ENCODE peak calls at places on chromosome 20, in seven cellular contexts. K, Y, M, F, W, V and E are unnamed samples.

GRCh38 chr20:61253640-61254511 is 1.8 kb downstream of the CDH4 start:
- DNase-seq in K (no peak), W (no peak), F (no peak), V (no peak), Y (no peak), M (no peak), E (no peak)

GRCh38 chr20:50014570-50015562 is 32.1 kb downstream of the SNAI1 start:
- DNase-seq in Y (no peak), F (no peak), M (no peak), V (no peak), K (no peak), W (no peak), E (no peak)

GRCh38 chr20:872855-873520 is 39.5 kb downstream of the FAM110A start:
- DNase-seq in M (no peak), W (no peak), K (no peak), V (no peak), Y (no peak), F (no peak), E (no peak)

GRCh38 chr20:63411898-63412631 is 50.9 kb upstream of the CHRNA4 start:
- DNase-seq in W (no peak), F (no peak), M (no peak), K (no peak), Y (no peak), V (no peak), E (no peak)

GRCh38 chr20:12056836-12057235 is 139.1 kb downstream of the BTBD3 start:
- DNase-seq in M (no peak), Y (no peak), F (no peak), W (no peak), K (no peak), V (no peak), E (no peak)

GRCh38 chr20:64038579-64039292 is 2.8 kb downstream of the C20orf204 start:
- DNase-seq in F (peak; percentile 94), K (no peak), W (no peak), M (peak; percentile 98), V (peak; percentile 92), Y (peak; percentile 50), E (peak; percentile 89)

GRCh38 chr20:17465236-17465635 is 65.9 kb downstream of the BFSP1 start:
- DNase-seq in F (no peak), M (no peak), Y (no peak), W (no peak), V (no peak), K (no peak), E (no peak)

GRCh38 chr20:3733119-3733995 is 872 bp downstream of the HSPA12B start:
- DNase-seq in K (no peak), M (no peak), F (no peak), V (no peak), W (no peak), Y (no peak), E (no peak)

GRCh38 chr20:24968278-24968677 is 19.2 kb downstream of the CST7 start:
- DNase-seq in V (no peak), F (no peak), W (no peak), Y (no peak), M (no peak), K (no peak), E (no peak)

GRCh38 chr20:62704341-62704948 is 4.2 kb upstream of the NTSR1 start:
- DNase-seq in Y (peak; percentile 85), W (peak; percentile 50), K (no peak), V (no peak), M (peak; percentile 77), F (no peak), E (no peak)

GRCh38 chr20:14445310-14445709 is 107.9 kb upstream of the FLRT3 start:
- DNase-seq in F (no peak), W (no peak), M (no peak), Y (peak; percentile 23), K (no peak), V (no peak), E (no peak)

GRCh38 chr20:47713941-47714450 is 71.3 kb downstream of the SULF2 start:
- DNase-seq in Y (peak; percentile 16), F (no peak), V (no peak), K (no peak), M (no peak), W (no peak), E (no peak)

GRCh38 chr20:25140968-25141367 is 54.5 kb upstream of the ENTPD6 start:
- DNase-seq in F (no peak), Y (no peak), K (no peak), M (no peak), V (no peak), W (no peak), E (no peak)

GRCh38 chr20:54220722-54221121 is 12.8 kb downstream of the PFDN4 start:
- DNase-seq in M (no peak), K (no peak), Y (no peak), F (no peak), W (no peak), V (no peak), E (no peak)

GRCh38 chr20:4083103-4083864 is 67.9 kb upstream of the RNF24 start:
- DNase-seq in Y (peak; percentile 29), V (no peak), K (no peak), W (no peak), M (no peak), F (no peak), E (no peak)

GRCh38 chr20:23061713-23062561 is 12.5 kb upstream of the THBD start:
- DNase-seq in W (no peak), V (peak; percentile 79), K (no peak), F (no peak), M (no peak), Y (peak; percentile 84), E (no peak)

GRCh38 chr20:61331542-61331941 is 79.5 kb downstream of the CDH4 start:
- DNase-seq in V (no peak), W (no peak), Y (no peak), K (no peak), F (peak; percentile 34), M (no peak), E (no peak)

GRCh38 chr20:19976595-19977372 is 40.4 kb upstream of the NAA20 start:
- DNase-seq in V (no peak), F (no peak), W (no peak), K (peak; percentile 61), Y (peak; percentile 88), M (no peak), E (no peak)

GRCh38 chr20:9989066-9989724 is 45.6 kb upstream of the ANKEF1 start:
- DNase-seq in K (no peak), F (no peak), W (no peak), M (no peak), Y (peak; percentile 58), V (no peak), E (no peak)

GRCh38 chr20:35506872-35507638 is 22.4 kb downstream of the C20orf173 start:
- DNase-seq in V (no peak), M (no peak), Y (no peak), F (no peak), W (no peak), K (no peak), E (no peak)

GRCh38 chr20:16929756-16930155 is 181.6 kb downstream of the OTOR start:
- DNase-seq in M (no peak), K (no peak), W (no peak), V (no peak), Y (peak; percentile 44), F (no peak), E (no peak)

GRCh38 chr20:2631228-2631627 is 21.2 kb upstream of the NOP56 start:
- DNase-seq in F (no peak), M (no peak), W (no peak), Y (no peak), K (no peak), V (no peak), E (no peak)